ENCODE peak calls at places on chromosomes 7 and 10, in six cellular contexts. H is BE2C; J is CD8-positive, alpha-beta T cell; D is cardiac muscle cell; R is fibroblast of lung; G is spleen. K is an unnamed sample. For H3K4me1, the result is how much of the 10 kb centered on the place peaks cover.

GRCh38 chr10:28242560-28243204 is 60.2 kb downstream of the MPP7 start:
- DNase-seq in J (no peak), D (no peak), R (no peak), G (no peak), H (no peak), K (no peak)

GRCh38 chr7:83119002-83119358 is 43.7 kb downstream of the PCLO start:
- DNase-seq in G (no peak), H (no peak), D (no peak), R (no peak), J (no peak), K (no peak)

GRCh38 chr10:30538086-30538485 is 91.5 kb downstream of the LYZL2 start:
- DNase-seq in G (no peak), J (no peak), H (no peak), R (peak), D (no peak), K (no peak)

GRCh38 chr10:73017955-73018480 is 63.4 kb upstream of the PLA2G12B start:
- DNase-seq in D (peak), J (no peak), R (peak), H (peak), G (no peak), K (no peak)

GRCh38 chr7:801940-802364 is 30.3 kb upstream of the SUN1 start:
- DNase-seq in R (no peak), G (peak), H (peak), D (no peak), J (no peak), K (no peak)

GRCh38 chr10:72353963-72354355 is 760 bp downstream of the DNAJB12 start:
- DNase-seq in G (peak), D (peak), H (no peak), R (no peak), J (no peak), K (peak)

GRCh38 chr7:69772699-69773436 is 174.6 kb downstream of the AUTS2 start:
- DNase-seq in D (no peak), R (no peak), G (no peak), H (no peak), J (no peak), K (no peak)

GRCh38 chr10:12162927-12163326 is 32.8 kb downstream of the NUDT5 start:
- DNase-seq in J (no peak), G (no peak), H (no peak), R (no peak), D (no peak), K (no peak)

GRCh38 chr7:36563706-36564325 is 160.5 kb downstream of the AOAH start:
- DNase-seq in H (no peak), G (no peak), J (no peak), R (peak), D (no peak), K (no peak)

GRCh38 chr7:55415173-55415778 is 50.1 kb downstream of the LANCL2 start:
- DNase-seq in D (peak), J (peak), R (peak), G (peak), H (peak), K (peak)

GRCh38 chr10:36168777-36169176 is 526.7 kb upstream of the FZD8 start:
- DNase-seq in R (no peak), D (no peak), H (no peak), G (no peak), J (no peak), K (no peak)

GRCh38 chr10:36164556-36165504 is 522.7 kb upstream of the FZD8 start:
- DNase-seq in H (no peak), J (no peak), D (peak), G (no peak), R (no peak), K (no peak)

DNA sequence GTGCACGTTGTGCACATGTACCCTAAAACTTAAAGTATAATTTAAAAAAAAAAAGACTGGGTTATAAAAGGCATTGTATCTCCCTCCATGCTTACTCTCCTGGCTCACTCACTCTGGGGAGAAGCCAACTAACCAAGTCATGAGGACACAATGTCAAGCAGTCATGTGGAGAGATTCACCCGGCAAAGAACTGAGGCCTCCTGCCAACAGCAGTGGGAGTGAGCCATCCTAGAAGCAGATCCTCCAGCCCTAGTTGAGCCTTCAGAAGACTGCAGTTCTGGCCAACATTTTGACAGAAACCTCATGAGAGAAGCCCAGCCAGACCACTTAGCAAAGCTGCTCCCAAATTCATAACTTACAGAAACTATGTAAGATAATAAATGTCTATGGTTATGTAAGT is 521.7 kb upstream of the FZD8 start:
- DNase-seq in H (no peak), R (no peak), J (no peak), D (no peak), G (no peak), K (no peak)
- H3K4me1 ChIP-seq in H (under half), R (under half), J (under half), D (under half), G (under half), K (under half)

DNA sequence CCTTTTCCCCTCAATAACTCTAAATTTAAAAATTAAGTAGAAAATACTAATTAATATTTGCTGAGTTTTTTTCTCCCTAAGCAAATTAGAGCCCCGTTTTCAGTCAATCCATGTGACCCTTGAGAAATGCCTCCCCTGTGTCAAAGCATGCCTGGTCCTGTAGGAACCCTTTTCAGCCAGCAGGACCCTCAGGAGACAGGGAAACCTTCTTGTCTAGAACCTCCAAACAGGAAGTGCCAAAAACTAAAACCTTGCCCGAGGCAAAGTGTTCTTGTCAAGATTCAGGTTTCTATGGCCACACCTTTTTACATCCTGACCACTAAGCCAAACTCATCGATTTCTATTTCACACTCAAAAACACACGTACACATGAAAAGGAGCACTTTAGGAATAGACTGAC is 60.1 kb upstream of the NFE2L3 start:
- DNase-seq in R (peak), J (no peak), D (no peak), G (no peak), H (no peak), K (peak)
- TF ChIP-seq CTCF in R (no peak), J (no peak), D (no peak), G (no peak), H (peak), K (peak)

DNA sequence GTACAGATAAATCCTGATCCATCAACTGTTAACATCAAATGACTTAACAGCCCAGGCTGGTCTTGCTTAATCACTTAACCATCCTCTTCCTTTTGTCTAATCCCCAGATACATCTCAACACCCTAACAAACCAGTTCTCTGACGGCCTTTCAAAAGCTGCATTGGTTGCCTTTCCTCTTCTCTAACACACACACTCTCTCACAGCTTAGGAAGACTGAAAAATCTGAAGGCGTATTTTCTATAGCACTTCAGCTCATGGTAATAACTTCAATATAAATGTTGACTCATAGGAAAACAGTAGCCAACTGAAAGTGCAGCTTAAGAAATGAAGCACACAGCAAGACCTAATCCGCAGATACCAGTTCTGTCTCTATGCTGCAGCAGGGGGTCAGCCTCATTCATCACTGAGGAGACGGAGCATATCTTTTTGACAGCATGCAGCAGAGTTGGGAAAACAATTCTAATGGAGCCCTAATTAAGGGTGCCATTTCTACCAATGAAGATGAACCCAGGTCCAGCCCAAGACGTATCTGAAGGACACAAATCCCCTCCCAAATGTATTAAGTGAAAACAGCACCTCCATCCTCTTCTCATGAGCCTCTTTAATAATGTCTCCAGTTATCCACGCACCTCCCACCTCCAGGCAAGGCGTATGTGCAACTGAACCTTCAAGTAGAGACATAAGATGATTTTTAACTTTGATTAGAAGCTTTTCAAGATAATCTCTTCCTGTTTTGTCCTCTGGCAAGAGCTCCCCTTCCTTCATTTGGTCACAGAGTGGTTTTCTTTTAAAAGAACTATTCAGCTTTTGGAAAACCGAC is 211.7 kb upstream of the NFE2L3 start:
- DNase-seq in R (no peak), H (no peak), J (no peak), G (no peak), D (no peak), K (no peak)
- H3K4me3 ChIP-seq in R (no peak), H (no peak), J (no peak), G (no peak), D (no peak), K (no peak)

GRCh38 chr10:119447421-119447820 is 95.1 kb downstream of the RGS10 start:
- DNase-seq in D (no peak), J (no peak), H (no peak), R (no peak), G (no peak), K (no peak)
- H3K4me1 ChIP-seq in D (under half), J (under half), H (under half), R (under half), G (under half), K (under half)

DNA sequence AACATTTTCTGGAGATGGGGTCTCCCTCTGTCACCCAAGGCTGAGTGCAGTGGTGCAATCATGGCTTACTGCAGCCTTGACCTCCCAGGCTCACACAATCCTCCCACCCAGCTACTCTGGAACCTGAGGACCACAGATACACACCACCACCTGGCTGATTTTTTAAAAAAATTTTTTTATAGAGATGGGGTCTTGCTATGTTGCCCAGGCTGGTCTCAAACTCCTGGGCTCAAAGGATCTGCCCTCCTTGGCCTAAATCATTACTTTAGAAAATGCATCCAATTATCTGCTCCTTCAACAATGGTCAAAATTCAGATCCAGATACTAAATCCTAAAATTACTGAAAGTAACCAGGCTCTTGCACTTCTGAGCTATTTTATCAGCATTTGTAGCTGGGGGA is 55.2 kb downstream of the CTBP2 start:
- DNase-seq in J (no peak), R (no peak), G (peak), D (no peak), H (no peak), K (no peak)
- TF ChIP-seq CTCF in J (no peak), R (no peak), G (no peak), D (no peak), H (no peak), K (no peak)

DNA sequence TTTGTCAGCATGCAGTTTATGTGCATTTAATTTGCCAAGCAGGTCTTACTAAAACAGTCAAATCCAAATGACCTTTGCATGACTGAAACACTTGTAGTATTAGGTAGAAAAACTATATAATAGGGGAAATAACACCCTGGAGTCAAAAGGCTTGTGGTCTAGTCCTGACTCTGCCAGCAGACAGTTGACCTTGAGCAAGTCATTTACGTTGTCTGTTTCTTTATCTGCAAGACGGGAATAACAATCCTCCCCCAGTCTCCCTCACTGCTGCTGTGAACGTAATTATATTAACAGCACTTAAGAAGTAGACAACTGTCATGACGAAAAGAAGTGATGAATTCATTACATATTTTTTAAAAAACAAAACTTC is 26.1 kb downstream of the CDK6 start:
- DNase-seq in J (no peak), G (no peak), D (no peak), H (no peak), R (no peak), K (no peak)
- H3K4me3 ChIP-seq in J (no peak), G (no peak), D (no peak), H (no peak), R (no peak), K (no peak)

GRCh38 chr7:64621656-64622055 is 44.3 kb upstream of the ZNF107 start:
- DNase-seq in H (no peak), R (no peak), J (no peak), D (no peak), G (no peak), K (no peak)
- H3K4me1 ChIP-seq in H (under half), R (under half), J (under half), D (under half), G (under half), K (under half)